ENCODE peak calls at places on chromosomes 13 and 19, in six cellular contexts. R is testis, X is heart right ventricle, Z is adrenal gland, P is kidney epithelial cell, E is Peyer's patch. W is an unnamed sample.

GRCh38 chr13:22114630-22115311 is 443.9 kb downstream of the FGF9 start:
- DNase-seq in R (no peak), X (no peak), Z (no peak), P (peak; percentile 83), E (no peak), W (no peak)

GRCh38 chr19:29086182-29086581 is 126.8 kb downstream of the UQCRFS1 start:
- DNase-seq in R (no peak), X (no peak), Z (no peak), P (no peak), E (no peak), W (no peak)

GRCh38 chr13:40094056-40094455 is 438.6 kb downstream of the COG6 start:
- DNase-seq in R (no peak), X (no peak), Z (no peak), P (no peak), E (no peak), W (no peak)

GRCh38 chr19:17332677-17333581 is 1.7 kb downstream of the ANO8 start:
- DNase-seq in R (peak; percentile 85), X (no peak), Z (peak; percentile 76), P (no peak), E (no peak), W (no peak)

GRCh38 chr13:110989331-110989730 is 74.5 kb upstream of the ANKRD10 start:
- DNase-seq in R (no peak), X (no peak), Z (no peak), P (no peak), E (no peak), W (peak; percentile 50)

GRCh38 chr19:33553530-33554310 is 32.1 kb upstream of the PEPD start:
- DNase-seq in R (no peak), X (no peak), Z (no peak), P (no peak), E (no peak), W (no peak)

GRCh38 chr13:50670847-50671542 is 172.5 kb downstream of the DLEU7 start:
- DNase-seq in R (no peak), X (no peak), Z (no peak), P (no peak), E (no peak), W (no peak)

GRCh38 chr13:109381546-109382180 is 404.7 kb downstream of the IRS2 start:
- DNase-seq in R (no peak), X (no peak), Z (no peak), P (peak; percentile 39), E (no peak), W (peak; percentile 65)

GRCh38 chr13:49683489-49683888 is 7.8 kb downstream of the EBPL start:
- DNase-seq in R (no peak), X (no peak), Z (no peak), P (no peak), E (no peak), W (no peak)

GRCh38 chr13:111183959-111184684 is 69.0 kb downstream of the ARHGEF7 start:
- DNase-seq in R (no peak), X (no peak), Z (peak; percentile 58), P (no peak), E (no peak), W (no peak)

GRCh38 chr13:82323101-82323500 is 1559.2 kb downstream of the SLITRK1 start:
- DNase-seq in R (no peak), X (no peak), Z (no peak), P (no peak), E (no peak), W (no peak)

GRCh38 chr13:113952151-113952982 is 21.5 kb downstream of the C13orf46 start:
- DNase-seq in R (no peak), X (no peak), Z (no peak), P (no peak), E (no peak), W (no peak)

GRCh38 chr19:6730153-6730804 is 7.1 kb downstream of the GPR108 start:
- DNase-seq in R (peak; percentile 91), X (no peak), Z (peak; percentile 88), P (no peak), E (peak; percentile 94), W (no peak)

GRCh38 chr13:98869408-98870090 is 108.3 kb downstream of the DOCK9 start:
- DNase-seq in R (peak; percentile 19), X (peak; percentile 41), Z (peak; percentile 76), P (no peak), E (no peak), W (no peak)

GRCh38 chr19:15815306-15815705 is at the start of gene OR10H1:
- DNase-seq in R (no peak), X (no peak), Z (no peak), P (no peak), E (no peak), W (no peak)

GRCh38 chr19:15825753-15826152 is 10.3 kb upstream of the OR10H1 start:
- DNase-seq in R (no peak), X (no peak), Z (no peak), P (no peak), E (no peak), W (no peak)

DNA sequence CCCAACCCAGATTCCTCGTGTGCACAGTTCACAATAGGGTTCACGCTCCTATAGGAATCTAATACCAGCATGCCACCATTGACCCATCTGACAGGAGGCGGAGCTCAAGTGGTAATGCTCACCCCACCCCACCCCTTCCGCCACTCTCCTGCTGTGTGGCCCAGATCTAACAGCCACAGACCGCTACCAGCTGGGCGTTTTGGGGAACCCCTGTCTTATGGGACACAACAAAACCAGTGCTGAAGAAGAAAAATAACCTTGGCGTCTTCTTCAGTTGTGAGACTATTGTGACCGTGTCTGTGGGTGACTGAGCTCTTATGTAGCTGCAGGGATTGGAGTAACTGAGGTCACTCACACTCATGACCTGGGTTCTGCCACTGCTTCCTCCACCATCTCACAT is 5.2 kb upstream of the OR10H1 start:
- DNase-seq in R (no peak), X (no peak), Z (no peak), P (no peak), E (no peak), W (no peak)
- H3K4me3 ChIP-seq in R (no peak overlapping the region), X (no peak overlapping the region), Z (no peak overlapping the region), P (no peak overlapping the region), E (no peak overlapping the region), W (no peak overlapping the region)

GRCh38 chr19:46650445-46650844 is 10.5 kb downstream of the DACT3 start:
- DNase-seq in R (no peak), X (no peak), Z (no peak), P (no peak), E (no peak), W (no peak)

GRCh38 chr19:46656541-46656940 is 4.4 kb downstream of the DACT3 start:
- DNase-seq in R (no peak), X (no peak), Z (no peak), P (no peak), E (no peak), W (no peak)

GRCh38 chr19:46660008-46660517 is 919 bp downstream of the DACT3 start:
- DNase-seq in R (no peak), X (peak; percentile 39), Z (no peak), P (no peak), E (no peak), W (no peak)

GRCh38 chr19:46659151-46660007 is 1.6 kb downstream of the DACT3 start:
- DNase-seq in R (peak; percentile 46), X (peak; percentile 60), Z (no peak), P (no peak), E (no peak), W (no peak)

GRCh38 chr19:46654621-46655152 is 6.3 kb downstream of the DACT3 start:
- DNase-seq in R (no peak), X (peak; percentile 29), Z (no peak), P (no peak), E (no peak), W (no peak)
- H3K4me3 ChIP-seq in R (no peak overlapping the region), X (no peak overlapping the region), Z (no peak overlapping the region), P (no peak overlapping the region), E (no peak overlapping the region), W (no peak overlapping the region)

DNA sequence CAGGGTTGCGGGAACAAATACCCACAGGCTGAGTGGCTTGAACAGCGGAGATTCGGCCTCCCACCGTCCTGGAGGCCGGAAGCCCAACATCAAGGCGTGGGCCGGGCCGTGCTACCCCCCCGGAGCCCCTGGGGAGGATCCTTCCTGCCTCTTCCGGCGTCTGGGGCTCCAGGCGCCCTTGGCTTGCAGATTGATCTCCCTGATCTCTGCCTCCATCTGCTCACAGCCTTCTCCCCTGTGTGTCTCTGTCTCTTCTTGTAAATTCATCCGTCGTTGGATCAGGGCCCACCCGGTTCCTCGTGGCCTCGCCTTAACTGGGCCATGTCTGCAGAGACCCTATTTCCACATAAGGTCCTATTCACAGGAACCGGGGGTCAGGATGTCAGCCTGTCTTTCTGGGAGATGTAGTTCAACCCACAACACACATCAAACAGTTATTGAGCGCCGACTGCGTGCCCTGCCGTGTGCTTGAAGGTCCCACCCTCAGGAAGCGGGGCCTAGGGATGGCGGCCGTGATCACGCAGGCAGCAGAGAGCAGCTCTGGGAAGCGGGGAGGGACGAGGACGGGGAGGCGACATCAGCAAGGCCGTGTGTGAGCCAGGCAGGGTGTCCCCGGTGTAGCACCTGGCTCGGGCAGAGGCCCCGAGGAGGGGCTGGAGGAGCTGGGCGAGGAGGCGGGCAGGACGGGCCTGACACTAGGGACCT is 21.3 kb downstream of the HCN2 start:
- DNase-seq in R (peak; percentile 67), X (peak; percentile 66), Z (peak; percentile 85), P (no peak), E (no peak), W (peak; percentile 87)
- H3K4me3 ChIP-seq in R (no peak overlapping the region), X (no peak overlapping the region), Z (no peak overlapping the region), P (no peak overlapping the region), E (peak overlapping the region; percentile 28), W (no peak overlapping the region)

GRCh38 chr19:22530042-22530441 is 104.1 kb upstream of the ZNF492 start:
- DNase-seq in R (no peak), X (no peak), Z (no peak), P (no peak), E (no peak), W (no peak)

GRCh38 chr19:22527554-22527953 is 105.4 kb upstream of the ZNF98 start:
- DNase-seq in R (no peak), X (no peak), Z (no peak), P (no peak), E (no peak), W (no peak)

GRCh38 chr19:22528956-22529355 is 105.2 kb upstream of the ZNF492 start:
- DNase-seq in R (no peak), X (no peak), Z (no peak), P (no peak), E (no peak), W (no peak)

GRCh38 chr19:22533761-22534160 is 100.4 kb upstream of the ZNF492 start:
- DNase-seq in R (no peak), X (no peak), Z (no peak), P (no peak), E (no peak), W (no peak)

DNA sequence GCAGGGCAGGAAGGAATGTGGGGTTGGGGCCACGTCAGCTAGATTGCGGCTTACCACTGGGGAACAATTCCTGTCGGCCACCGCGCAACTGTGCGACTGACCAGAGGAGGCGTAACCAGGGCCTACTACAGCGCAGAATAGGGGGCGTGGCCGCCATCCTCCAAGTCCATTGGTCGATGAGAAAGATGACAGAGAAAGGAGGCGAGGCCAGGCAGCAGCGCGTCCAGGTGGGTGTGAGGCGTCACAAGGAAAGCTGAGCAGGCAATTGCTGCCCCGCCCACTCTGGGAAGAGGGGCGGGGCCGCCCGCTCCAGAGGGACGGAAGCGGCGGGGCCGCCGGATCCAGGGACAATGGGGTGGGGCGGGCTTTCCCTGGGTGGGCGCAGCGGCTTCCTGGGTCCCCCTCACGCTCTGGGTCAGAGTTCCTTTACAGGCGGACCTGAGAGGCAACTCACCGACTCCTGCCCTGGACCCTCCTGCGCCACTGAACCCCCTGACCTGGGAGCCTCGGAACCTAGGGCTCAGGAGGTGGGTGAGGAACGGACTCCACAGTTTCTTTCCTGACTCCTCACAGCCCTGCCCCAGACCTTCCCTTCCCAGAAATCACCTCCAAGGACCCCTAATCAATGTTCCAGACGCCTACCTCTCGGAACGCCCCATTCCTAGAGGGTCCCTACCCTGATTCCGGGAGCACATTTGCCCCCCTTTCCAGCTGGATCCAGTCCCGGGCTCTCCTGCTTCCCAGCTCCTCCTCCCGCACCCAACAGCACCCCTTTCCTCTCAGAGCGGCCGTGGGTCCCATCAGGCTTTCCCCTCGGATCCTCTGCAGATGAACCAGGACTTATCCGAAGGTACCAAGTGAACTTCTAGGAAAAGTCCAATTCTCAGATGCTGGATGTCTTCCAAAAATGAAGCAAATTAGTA is 101.5 kb upstream of the ZNF492 start:
- DNase-seq in R (peak; percentile 96), X (peak; percentile 46), Z (no peak), P (no peak), E (no peak), W (no peak)
- H3K4me3 ChIP-seq in R (peak overlapping the region; percentile 54), X (no peak overlapping the region), Z (no peak overlapping the region), P (no peak overlapping the region), E (no peak overlapping the region), W (no peak overlapping the region)

W was measured in skeletal muscle cell.